ENCODE peak calls at places on chromosomes 6 and 20, in nine cellular contexts. One of them, this sample, is unnamed.

GRCh38 chr20:17875981-17876385 is 92.6 kb downstream of the SNX5 start:
- DNase-seq in LHCN-M2: no peak
- DNase-seq in HEK293T: no peak
- DNase-seq in sigmoid colon: peak
- DNase-seq in HuH-7.5: no peak
- DNase-seq in GM12891: no peak
- DNase-seq in GM18507: no peak
- DNase-seq in transverse colon: no peak
- DNase-seq in HS-5: no peak
- DNase-seq in this sample: no peak

GRCh38 chr20:25177890-25178321 is 17.6 kb upstream of the ENTPD6 start:
- DNase-seq in HEK293T: no peak
- DNase-seq in transverse colon: no peak
- DNase-seq in GM18507: no peak
- DNase-seq in LHCN-M2: peak
- DNase-seq in HuH-7.5: no peak
- DNase-seq in sigmoid colon: no peak
- DNase-seq in HS-5: no peak
- DNase-seq in GM12891: no peak
- DNase-seq in this sample: no peak

GRCh38 chr20:32304121-32304520 is 26.7 kb downstream of the KIF3B start:
- DNase-seq in transverse colon: no peak
- DNase-seq in HS-5: no peak
- DNase-seq in GM12891: no peak
- DNase-seq in LHCN-M2: no peak
- DNase-seq in sigmoid colon: no peak
- DNase-seq in GM18507: no peak
- DNase-seq in HEK293T: no peak
- DNase-seq in HuH-7.5: no peak
- DNase-seq in this sample: no peak

GRCh38 chr20:53914091-53914860 is 156.1 kb downstream of the BCAS1 start:
- DNase-seq in transverse colon: peak
- DNase-seq in HEK293T: no peak
- DNase-seq in GM12891: no peak
- DNase-seq in HS-5: no peak
- DNase-seq in sigmoid colon: no peak
- DNase-seq in LHCN-M2: peak
- DNase-seq in HuH-7.5: no peak
- DNase-seq in GM18507: no peak
- DNase-seq in this sample: no peak

GRCh38 chr6:148509789-148510581 is 167.3 kb downstream of the SASH1 start:
- DNase-seq in HuH-7.5: no peak
- DNase-seq in sigmoid colon: peak
- DNase-seq in HEK293T: no peak
- DNase-seq in HS-5: peak
- DNase-seq in GM18507: no peak
- DNase-seq in GM12891: no peak
- DNase-seq in LHCN-M2: peak
- DNase-seq in transverse colon: peak
- DNase-seq in this sample: no peak

GRCh38 chr20:49938173-49939163 is 2.3 kb downstream of the RNF114 start:
- DNase-seq in GM12891: no peak
- DNase-seq in HEK293T: no peak
- DNase-seq in HuH-7.5: no peak
- DNase-seq in LHCN-M2: peak
- DNase-seq in HS-5: no peak
- DNase-seq in transverse colon: peak
- DNase-seq in sigmoid colon: peak
- DNase-seq in GM18507: no peak
- DNase-seq in this sample: no peak

GRCh38 chr6:36997811-36998722 is 7.4 kb upstream of the FGD2 start:
- DNase-seq in LHCN-M2: no peak
- DNase-seq in GM18507: no peak
- DNase-seq in GM12891: no peak
- DNase-seq in HS-5: no peak
- DNase-seq in HuH-7.5: no peak
- DNase-seq in sigmoid colon: peak
- DNase-seq in HEK293T: no peak
- DNase-seq in transverse colon: peak
- DNase-seq in this sample: no peak

GRCh38 chr20:2535711-2536561 is 437 bp upstream of the TMC2 start:
- DNase-seq in HS-5: no peak
- DNase-seq in sigmoid colon: no peak
- DNase-seq in GM18507: no peak
- DNase-seq in HuH-7.5: no peak
- DNase-seq in GM12891: no peak
- DNase-seq in HEK293T: no peak
- DNase-seq in LHCN-M2: no peak
- DNase-seq in transverse colon: no peak
- DNase-seq in this sample: no peak

GRCh38 chr6:33249732-33250625 is 21.7 kb downstream of the VPS52 start:
- DNase-seq in transverse colon: no peak
- DNase-seq in sigmoid colon: peak
- DNase-seq in GM12891: no peak
- DNase-seq in GM18507: no peak
- DNase-seq in HS-5: peak
- DNase-seq in HuH-7.5: no peak
- DNase-seq in HEK293T: no peak
- DNase-seq in LHCN-M2: peak
- DNase-seq in this sample: no peak

GRCh38 chr6:142542704-142543233 is 241.0 kb downstream of the ADGRG6 start:
- DNase-seq in LHCN-M2: peak
- DNase-seq in HEK293T: no peak
- DNase-seq in HS-5: peak
- DNase-seq in GM12891: no peak
- DNase-seq in transverse colon: peak
- DNase-seq in HuH-7.5: no peak
- DNase-seq in GM18507: no peak
- DNase-seq in sigmoid colon: peak
- DNase-seq in this sample: no peak

GRCh38 chr6:100617633-100618348 is 153.1 kb upstream of the SIM1 start:
- DNase-seq in HuH-7.5: no peak
- DNase-seq in HS-5: peak
- DNase-seq in transverse colon: no peak
- DNase-seq in GM12891: no peak
- DNase-seq in sigmoid colon: no peak
- DNase-seq in LHCN-M2: no peak
- DNase-seq in GM18507: no peak
- DNase-seq in HEK293T: no peak
- DNase-seq in this sample: no peak

GRCh38 chr20:6863798-6864201 is 96.3 kb downstream of the BMP2 start:
- DNase-seq in HuH-7.5: no peak
- DNase-seq in LHCN-M2: no peak
- DNase-seq in GM18507: no peak
- DNase-seq in sigmoid colon: no peak
- DNase-seq in HS-5: no peak
- DNase-seq in HEK293T: no peak
- DNase-seq in transverse colon: no peak
- DNase-seq in GM12891: no peak
- DNase-seq in this sample: no peak

GRCh38 chr6:6694368-6694780 is 105.9 kb downstream of the LY86 start:
- DNase-seq in GM18507: no peak
- DNase-seq in LHCN-M2: no peak
- DNase-seq in HEK293T: no peak
- DNase-seq in transverse colon: no peak
- DNase-seq in GM12891: no peak
- DNase-seq in HS-5: no peak
- DNase-seq in HuH-7.5: no peak
- DNase-seq in sigmoid colon: no peak
- DNase-seq in this sample: no peak

GRCh38 chr20:1306316-1307135 is 22.4 kb downstream of the SDCBP2 start:
- DNase-seq in HEK293T: no peak
- DNase-seq in sigmoid colon: no peak
- DNase-seq in GM18507: no peak
- DNase-seq in GM12891: no peak
- DNase-seq in transverse colon: no peak
- DNase-seq in LHCN-M2: no peak
- DNase-seq in HuH-7.5: no peak
- DNase-seq in HS-5: no peak
- DNase-seq in this sample: no peak

GRCh38 chr6:121274896-121275295 is 59.4 kb downstream of the TBC1D32 start:
- DNase-seq in HS-5: no peak
- DNase-seq in GM18507: no peak
- DNase-seq in LHCN-M2: no peak
- DNase-seq in GM12891: no peak
- DNase-seq in HEK293T: no peak
- DNase-seq in sigmoid colon: no peak
- DNase-seq in HuH-7.5: no peak
- DNase-seq in transverse colon: no peak
- DNase-seq in this sample: no peak

GRCh38 chr20:62816879-62817873 is at the start of gene COL9A3:
- DNase-seq in HuH-7.5: no peak
- DNase-seq in sigmoid colon: no peak
- DNase-seq in transverse colon: no peak
- DNase-seq in GM12891: no peak
- DNase-seq in GM18507: no peak
- DNase-seq in HEK293T: no peak
- DNase-seq in LHCN-M2: no peak
- DNase-seq in HS-5: no peak
- DNase-seq in this sample: peak

GRCh38 chr20:3728876-3729275 is 3.6 kb upstream of the HSPA12B start:
- DNase-seq in GM12891: no peak
- DNase-seq in HS-5: no peak
- DNase-seq in HEK293T: no peak
- DNase-seq in HuH-7.5: no peak
- DNase-seq in LHCN-M2: no peak
- DNase-seq in sigmoid colon: peak
- DNase-seq in GM18507: no peak
- DNase-seq in transverse colon: no peak
- DNase-seq in this sample: peak

GRCh38 chr20:21181028-21181427 is 55.1 kb downstream of the KIZ start:
- DNase-seq in LHCN-M2: no peak
- DNase-seq in HEK293T: no peak
- DNase-seq in GM12891: no peak
- DNase-seq in GM18507: no peak
- DNase-seq in HuH-7.5: no peak
- DNase-seq in sigmoid colon: no peak
- DNase-seq in transverse colon: no peak
- DNase-seq in HS-5: no peak
- DNase-seq in this sample: no peak

GRCh38 chr6:151869787-151870186 is 62.3 kb downstream of the ESR1 start:
- DNase-seq in HEK293T: no peak
- DNase-seq in GM18507: no peak
- DNase-seq in LHCN-M2: peak
- DNase-seq in sigmoid colon: no peak
- DNase-seq in GM12891: no peak
- DNase-seq in transverse colon: no peak
- DNase-seq in HS-5: no peak
- DNase-seq in HuH-7.5: no peak
- DNase-seq in this sample: no peak

GRCh38 chr20:17794400-17794799 is 94.6 kb downstream of the BANF2 start:
- DNase-seq in HS-5: no peak
- DNase-seq in GM18507: no peak
- DNase-seq in HEK293T: no peak
- DNase-seq in GM12891: no peak
- DNase-seq in HuH-7.5: no peak
- DNase-seq in transverse colon: no peak
- DNase-seq in LHCN-M2: no peak
- DNase-seq in sigmoid colon: no peak
- DNase-seq in this sample: no peak

GRCh38 chr6:11491998-11492397 is 45.6 kb upstream of the TMEM170B start:
- DNase-seq in sigmoid colon: no peak
- DNase-seq in HEK293T: no peak
- DNase-seq in GM18507: no peak
- DNase-seq in HuH-7.5: no peak
- DNase-seq in GM12891: no peak
- DNase-seq in LHCN-M2: no peak
- DNase-seq in transverse colon: no peak
- DNase-seq in HS-5: no peak
- DNase-seq in this sample: no peak

GRCh38 chr20:21027569-21027968 is 78.6 kb downstream of the LINC00237 start:
- DNase-seq in HuH-7.5: peak
- DNase-seq in GM18507: no peak
- DNase-seq in HS-5: no peak
- DNase-seq in transverse colon: no peak
- DNase-seq in sigmoid colon: no peak
- DNase-seq in GM12891: no peak
- DNase-seq in HEK293T: peak
- DNase-seq in LHCN-M2: no peak
- DNase-seq in this sample: no peak

GRCh38 chr20:25011261-25011660 is 18.7 kb upstream of the APMAP start:
- DNase-seq in sigmoid colon: peak
- DNase-seq in transverse colon: no peak
- DNase-seq in HS-5: no peak
- DNase-seq in HuH-7.5: no peak
- DNase-seq in GM12891: no peak
- DNase-seq in GM18507: no peak
- DNase-seq in LHCN-M2: no peak
- DNase-seq in HEK293T: no peak
- DNase-seq in this sample: no peak

GRCh38 chr6:170234419-170234818 is 56.5 kb downstream of the DLL1 start:
- DNase-seq in HS-5: no peak
- DNase-seq in HEK293T: no peak
- DNase-seq in sigmoid colon: no peak
- DNase-seq in transverse colon: no peak
- DNase-seq in LHCN-M2: no peak
- DNase-seq in GM12891: no peak
- DNase-seq in GM18507: no peak
- DNase-seq in HuH-7.5: no peak
- DNase-seq in this sample: no peak

GRCh38 chr6:73382462-73383113 is 12.0 kb upstream of the DDX43 start:
- DNase-seq in GM12891: no peak
- DNase-seq in LHCN-M2: peak
- DNase-seq in sigmoid colon: no peak
- DNase-seq in HS-5: no peak
- DNase-seq in HEK293T: no peak
- DNase-seq in transverse colon: no peak
- DNase-seq in HuH-7.5: no peak
- DNase-seq in GM18507: no peak
- DNase-seq in this sample: no peak

GRCh38 chr6:159842035-159842434 is 42.0 kb downstream of the PNLDC1 start:
- DNase-seq in GM18507: no peak
- DNase-seq in HuH-7.5: peak
- DNase-seq in HS-5: no peak
- DNase-seq in GM12891: no peak
- DNase-seq in LHCN-M2: peak
- DNase-seq in HEK293T: no peak
- DNase-seq in transverse colon: no peak
- DNase-seq in sigmoid colon: no peak
- DNase-seq in this sample: no peak

GRCh38 chr6:104182811-104183210 is 676.9 kb downstream of the HACE1 start:
- DNase-seq in LHCN-M2: no peak
- DNase-seq in transverse colon: no peak
- DNase-seq in HEK293T: no peak
- DNase-seq in HS-5: peak
- DNase-seq in sigmoid colon: no peak
- DNase-seq in GM18507: no peak
- DNase-seq in GM12891: no peak
- DNase-seq in HuH-7.5: no peak
- DNase-seq in this sample: no peak

GRCh38 chr6:89260310-89260709 is 43.2 kb upstream of the GABRR1 start:
- DNase-seq in sigmoid colon: no peak
- DNase-seq in HuH-7.5: no peak
- DNase-seq in LHCN-M2: no peak
- DNase-seq in HEK293T: no peak
- DNase-seq in GM12891: no peak
- DNase-seq in transverse colon: no peak
- DNase-seq in HS-5: no peak
- DNase-seq in GM18507: no peak
- DNase-seq in this sample: no peak

GRCh38 chr6:134379086-134379485 is 61.2 kb upstream of the SGK1 start:
- DNase-seq in LHCN-M2: no peak
- DNase-seq in GM18507: no peak
- DNase-seq in HuH-7.5: no peak
- DNase-seq in HEK293T: no peak
- DNase-seq in HS-5: no peak
- DNase-seq in GM12891: no peak
- DNase-seq in transverse colon: peak
- DNase-seq in sigmoid colon: no peak
- DNase-seq in this sample: no peak

GRCh38 chr20:14723614-14724013 is 386.2 kb upstream of the FLRT3 start:
- DNase-seq in GM12891: no peak
- DNase-seq in GM18507: no peak
- DNase-seq in transverse colon: no peak
- DNase-seq in HuH-7.5: no peak
- DNase-seq in sigmoid colon: no peak
- DNase-seq in HS-5: no peak
- DNase-seq in LHCN-M2: no peak
- DNase-seq in HEK293T: no peak
- DNase-seq in this sample: no peak

GRCh38 chr20:58192567-58192966 is 35.9 kb downstream of the ANKRD60 start:
- DNase-seq in LHCN-M2: no peak
- DNase-seq in HS-5: no peak
- DNase-seq in GM12891: peak
- DNase-seq in HuH-7.5: no peak
- DNase-seq in sigmoid colon: no peak
- DNase-seq in HEK293T: peak
- DNase-seq in transverse colon: no peak
- DNase-seq in GM18507: no peak
- DNase-seq in this sample: no peak